ENCODE peak calls at places on chromosome 9, in seven cellular contexts. One of them, this sample, is unnamed.

GRCh38 chr9:36597412-36598178 is 24.9 kb downstream of the MELK start:
- DNase-seq in right cardiac atrium: no peak
- DNase-seq in dermis blood vessel endothelial cell: peak
- DNase-seq in ovary: no peak
- DNase-seq in heart left ventricle: no peak
- DNase-seq in activated CD4-positive, CD25-positive, alpha-beta regulatory T cell treated with anti-CD3 and anti-CD28 coated beads, Interleukin-2, amount 50 U/mL, for 72 hours: no peak
- DNase-seq in retinal pigment epithelial cell: no peak
- DNase-seq in this sample: no peak

GRCh38 chr9:113536483-113537226 is 73.1 kb downstream of the RGS3 start:
- DNase-seq in right cardiac atrium: peak
- DNase-seq in dermis blood vessel endothelial cell: no peak
- DNase-seq in ovary: peak
- DNase-seq in heart left ventricle: peak
- DNase-seq in activated CD4-positive, CD25-positive, alpha-beta regulatory T cell treated with anti-CD3 and anti-CD28 coated beads, Interleukin-2, amount 50 U/mL, for 72 hours: no peak
- DNase-seq in retinal pigment epithelial cell: no peak
- DNase-seq in this sample: peak

GRCh38 chr9:137454506-137455360 is 4.4 kb downstream of the NSMF start:
- DNase-seq in right cardiac atrium: peak
- DNase-seq in dermis blood vessel endothelial cell: peak
- DNase-seq in ovary: peak
- DNase-seq in heart left ventricle: peak
- DNase-seq in activated CD4-positive, CD25-positive, alpha-beta regulatory T cell treated with anti-CD3 and anti-CD28 coated beads, Interleukin-2, amount 50 U/mL, for 72 hours: no peak
- DNase-seq in retinal pigment epithelial cell: no peak
- DNase-seq in this sample: peak

GRCh38 chr9:110977259-110977709 is 61.0 kb downstream of the LPAR1 start:
- DNase-seq in right cardiac atrium: no peak
- DNase-seq in dermis blood vessel endothelial cell: no peak
- DNase-seq in ovary: no peak
- DNase-seq in heart left ventricle: no peak
- DNase-seq in activated CD4-positive, CD25-positive, alpha-beta regulatory T cell treated with anti-CD3 and anti-CD28 coated beads, Interleukin-2, amount 50 U/mL, for 72 hours: no peak
- DNase-seq in retinal pigment epithelial cell: peak
- DNase-seq in this sample: no peak

GRCh38 chr9:99023831-99024230 is 80.1 kb downstream of the COL15A1 start:
- DNase-seq in right cardiac atrium: peak
- DNase-seq in dermis blood vessel endothelial cell: no peak
- DNase-seq in ovary: peak
- DNase-seq in heart left ventricle: no peak
- DNase-seq in activated CD4-positive, CD25-positive, alpha-beta regulatory T cell treated with anti-CD3 and anti-CD28 coated beads, Interleukin-2, amount 50 U/mL, for 72 hours: no peak
- DNase-seq in retinal pigment epithelial cell: no peak
- DNase-seq in this sample: peak

GRCh38 chr9:37936965-37937364 is 33.0 kb upstream of the SLC25A51 start:
- DNase-seq in right cardiac atrium: peak
- DNase-seq in dermis blood vessel endothelial cell: no peak
- DNase-seq in ovary: no peak
- DNase-seq in heart left ventricle: peak
- DNase-seq in activated CD4-positive, CD25-positive, alpha-beta regulatory T cell treated with anti-CD3 and anti-CD28 coated beads, Interleukin-2, amount 50 U/mL, for 72 hours: no peak
- DNase-seq in retinal pigment epithelial cell: no peak
- DNase-seq in this sample: no peak

GRCh38 chr9:108953983-108954574 is 19.9 kb downstream of the ABITRAM start:
- DNase-seq in right cardiac atrium: no peak
- DNase-seq in dermis blood vessel endothelial cell: peak
- DNase-seq in ovary: no peak
- DNase-seq in heart left ventricle: no peak
- DNase-seq in activated CD4-positive, CD25-positive, alpha-beta regulatory T cell treated with anti-CD3 and anti-CD28 coated beads, Interleukin-2, amount 50 U/mL, for 72 hours: no peak
- DNase-seq in retinal pigment epithelial cell: no peak
- DNase-seq in this sample: no peak

GRCh38 chr9:136625101-136626065 is 37.3 kb upstream of the EGFL7 start:
- DNase-seq in right cardiac atrium: peak
- DNase-seq in dermis blood vessel endothelial cell: peak
- DNase-seq in ovary: peak
- DNase-seq in heart left ventricle: peak
- DNase-seq in activated CD4-positive, CD25-positive, alpha-beta regulatory T cell treated with anti-CD3 and anti-CD28 coated beads, Interleukin-2, amount 50 U/mL, for 72 hours: no peak
- DNase-seq in retinal pigment epithelial cell: no peak
- DNase-seq in this sample: peak